ENCODE peak calls at places on chromosomes 6 and 20, in five cellular contexts. One of them, this sample, is unnamed.
A peak's percentile ranks its signal among the peaks of the same experiment; 100 is the strongest.

GRCh38 chr6:134647861-134648260 is 302.0 kb downstream of the ALDH8A1 start:
- DNase-seq in activated gamma-delta T cell treated with Interleukin-2 at 50 U/mL for 16 hours: no peak
- DNase-seq in GM19239: no peak
- DNase-seq in heart left ventricle: no peak
- DNase-seq in activated naive CD4-positive, alpha-beta T cell treated with anti-CD3 and anti-CD28 coated beads, Interleukin-2, amount 10 ng/mL, durations not matched to agents 7 days and 5 days: no peak
- DNase-seq in this sample: no peak

GRCh38 chr6:6683964-6684363 is 95.4 kb downstream of the LY86 start:
- DNase-seq in GM19239: no peak
- DNase-seq in activated naive CD4-positive, alpha-beta T cell treated with anti-CD3 and anti-CD28 coated beads, Interleukin-2, amount 10 ng/mL, durations not matched to agents 7 days and 5 days: no peak
- DNase-seq in heart left ventricle: no peak
- DNase-seq in activated gamma-delta T cell treated with Interleukin-2 at 50 U/mL for 16 hours: no peak
- DNase-seq in this sample: no peak

GRCh38 chr6:119829006-119829405 is 479.4 kb upstream of the MAN1A1 start:
- DNase-seq in activated naive CD4-positive, alpha-beta T cell treated with anti-CD3 and anti-CD28 coated beads, Interleukin-2, amount 10 ng/mL, durations not matched to agents 7 days and 5 days: no peak
- DNase-seq in GM19239: no peak
- DNase-seq in heart left ventricle: no peak
- DNase-seq in activated gamma-delta T cell treated with Interleukin-2 at 50 U/mL for 16 hours: no peak
- DNase-seq in this sample: no peak

GRCh38 chr6:17923401-17923863 is 64.0 kb downstream of the KIF13A start:
- DNase-seq in activated naive CD4-positive, alpha-beta T cell treated with anti-CD3 and anti-CD28 coated beads, Interleukin-2, amount 10 ng/mL, durations not matched to agents 7 days and 5 days: no peak
- DNase-seq in GM19239: no peak
- DNase-seq in activated gamma-delta T cell treated with Interleukin-2 at 50 U/mL for 16 hours: no peak
- DNase-seq in heart left ventricle: no peak
- DNase-seq in this sample: no peak

GRCh38 chr6:55212147-55212546 is 37.8 kb downstream of the HCRTR2 start:
- DNase-seq in activated gamma-delta T cell treated with Interleukin-2 at 50 U/mL for 16 hours: no peak
- DNase-seq in activated naive CD4-positive, alpha-beta T cell treated with anti-CD3 and anti-CD28 coated beads, Interleukin-2, amount 10 ng/mL, durations not matched to agents 7 days and 5 days: no peak
- DNase-seq in GM19239: no peak
- DNase-seq in heart left ventricle: no peak
- DNase-seq in this sample: no peak

GRCh38 chr6:96465321-96465903 is 56.2 kb upstream of the UFL1 start:
- DNase-seq in activated naive CD4-positive, alpha-beta T cell treated with anti-CD3 and anti-CD28 coated beads, Interleukin-2, amount 10 ng/mL, durations not matched to agents 7 days and 5 days: no peak
- DNase-seq in heart left ventricle: no peak
- DNase-seq in activated gamma-delta T cell treated with Interleukin-2 at 50 U/mL for 16 hours: no peak
- DNase-seq in GM19239: no peak
- DNase-seq in this sample: no peak

GRCh38 chr6:152316024-152316423 is 321.1 kb downstream of the SYNE1 start:
- DNase-seq in activated gamma-delta T cell treated with Interleukin-2 at 50 U/mL for 16 hours: no peak
- DNase-seq in heart left ventricle: peak; percentile 61
- DNase-seq in activated naive CD4-positive, alpha-beta T cell treated with anti-CD3 and anti-CD28 coated beads, Interleukin-2, amount 10 ng/mL, durations not matched to agents 7 days and 5 days: no peak
- DNase-seq in GM19239: no peak
- DNase-seq in this sample: no peak

GRCh38 chr20:47456952-47457724 is 44.5 kb upstream of the NCOA3 start:
- DNase-seq in activated naive CD4-positive, alpha-beta T cell treated with anti-CD3 and anti-CD28 coated beads, Interleukin-2, amount 10 ng/mL, durations not matched to agents 7 days and 5 days: no peak
- DNase-seq in GM19239: no peak
- DNase-seq in activated gamma-delta T cell treated with Interleukin-2 at 50 U/mL for 16 hours: no peak
- DNase-seq in heart left ventricle: no peak
- DNase-seq in this sample: no peak

GRCh38 chr6:106685833-106686232 is 56.5 kb downstream of the QRSL1 start:
- DNase-seq in activated naive CD4-positive, alpha-beta T cell treated with anti-CD3 and anti-CD28 coated beads, Interleukin-2, amount 10 ng/mL, durations not matched to agents 7 days and 5 days: no peak
- DNase-seq in GM19239: no peak
- DNase-seq in activated gamma-delta T cell treated with Interleukin-2 at 50 U/mL for 16 hours: no peak
- DNase-seq in heart left ventricle: no peak
- DNase-seq in this sample: no peak

GRCh38 chr6:116287668-116288282 is 8.0 kb upstream of the TSPYL1 start:
- DNase-seq in activated naive CD4-positive, alpha-beta T cell treated with anti-CD3 and anti-CD28 coated beads, Interleukin-2, amount 10 ng/mL, durations not matched to agents 7 days and 5 days: no peak
- DNase-seq in activated gamma-delta T cell treated with Interleukin-2 at 50 U/mL for 16 hours: no peak
- DNase-seq in heart left ventricle: no peak
- DNase-seq in GM19239: no peak
- DNase-seq in this sample: peak; percentile 56

GRCh38 chr20:4683261-4683660 is 38.4 kb upstream of the PRND start:
- DNase-seq in GM19239: no peak
- DNase-seq in heart left ventricle: no peak
- DNase-seq in activated gamma-delta T cell treated with Interleukin-2 at 50 U/mL for 16 hours: no peak
- DNase-seq in activated naive CD4-positive, alpha-beta T cell treated with anti-CD3 and anti-CD28 coated beads, Interleukin-2, amount 10 ng/mL, durations not matched to agents 7 days and 5 days: no peak
- DNase-seq in this sample: no peak

GRCh38 chr20:57678340-57678739 is 31.5 kb downstream of the PMEPA1 start:
- DNase-seq in activated gamma-delta T cell treated with Interleukin-2 at 50 U/mL for 16 hours: no peak
- DNase-seq in GM19239: no peak
- DNase-seq in activated naive CD4-positive, alpha-beta T cell treated with anti-CD3 and anti-CD28 coated beads, Interleukin-2, amount 10 ng/mL, durations not matched to agents 7 days and 5 days: no peak
- DNase-seq in heart left ventricle: peak; percentile 59
- DNase-seq in this sample: peak; percentile 51

GRCh38 chr20:53707341-53708102 is 113.9 kb upstream of the ZNF217 start:
- DNase-seq in activated naive CD4-positive, alpha-beta T cell treated with anti-CD3 and anti-CD28 coated beads, Interleukin-2, amount 10 ng/mL, durations not matched to agents 7 days and 5 days: peak; percentile 30
- DNase-seq in activated gamma-delta T cell treated with Interleukin-2 at 50 U/mL for 16 hours: no peak
- DNase-seq in heart left ventricle: no peak
- DNase-seq in GM19239: no peak
- DNase-seq in this sample: peak; percentile 32

GRCh38 chr6:22821664-22822320 is 252.4 kb downstream of the HDGFL1 start:
- DNase-seq in GM19239: no peak
- DNase-seq in activated naive CD4-positive, alpha-beta T cell treated with anti-CD3 and anti-CD28 coated beads, Interleukin-2, amount 10 ng/mL, durations not matched to agents 7 days and 5 days: no peak
- DNase-seq in heart left ventricle: no peak
- DNase-seq in activated gamma-delta T cell treated with Interleukin-2 at 50 U/mL for 16 hours: no peak
- DNase-seq in this sample: no peak

GRCh38 chr6:5693588-5693987 is 313.1 kb downstream of the NRN1 start:
- DNase-seq in GM19239: no peak
- DNase-seq in heart left ventricle: no peak
- DNase-seq in activated gamma-delta T cell treated with Interleukin-2 at 50 U/mL for 16 hours: no peak
- DNase-seq in activated naive CD4-positive, alpha-beta T cell treated with anti-CD3 and anti-CD28 coated beads, Interleukin-2, amount 10 ng/mL, durations not matched to agents 7 days and 5 days: no peak
- DNase-seq in this sample: no peak

GRCh38 chr6:42452171-42453026 is 673 bp upstream of the TRERF1 start:
- DNase-seq in GM19239: no peak
- DNase-seq in heart left ventricle: peak; percentile 76
- DNase-seq in activated gamma-delta T cell treated with Interleukin-2 at 50 U/mL for 16 hours: peak; percentile 30
- DNase-seq in activated naive CD4-positive, alpha-beta T cell treated with anti-CD3 and anti-CD28 coated beads, Interleukin-2, amount 10 ng/mL, durations not matched to agents 7 days and 5 days: peak; percentile 62
- DNase-seq in this sample: no peak

This sample was measured in B cell.